ENCODE peak calls at places on chromosome 2, in four cellular contexts. U is endothelial cell of umbilical vein, A is HCT116, C is neural progenitor cell. O is an unnamed sample.

GRCh38 chr2:113240150-113240914 is 38.4 kb downstream of the PAX8 start:
- DNase-seq in U (peak; percentile 89), C (no peak), A (peak; percentile 55), O (no peak)

GRCh38 chr2:70887550-70888229 is 48.0 kb upstream of the ATP6V1B1 start:
- DNase-seq in C (peak; percentile 93), U (no peak), A (no peak), O (no peak)

GRCh38 chr2:128278979-128279378 is 39.7 kb downstream of the HS6ST1 start:
- DNase-seq in A (no peak), C (no peak), U (no peak), O (no peak)

GRCh38 chr2:11342561-11343343 is 1.7 kb downstream of the ROCK2 start:
- DNase-seq in C (peak; percentile 44), U (peak; percentile 64), A (peak; percentile 34), O (no peak)

GRCh38 chr2:239594772-239595608 is 194.2 kb upstream of the HDAC4 start:
- DNase-seq in C (no peak), A (no peak), U (no peak), O (no peak)

GRCh38 chr2:173571021-173571821 is 216.5 kb downstream of the CDCA7 start:
- DNase-seq in U (peak; percentile 43), A (peak; percentile 24), C (peak; percentile 68), O (no peak)

GRCh38 chr2:219560037-219560892 is 11.1 kb downstream of the OBSL1 start:
- DNase-seq in A (no peak), U (no peak), C (no peak), O (no peak)

GRCh38 chr2:219035942-219036341 is 5.4 kb downstream of the CFAP65 start:
- DNase-seq in C (no peak), A (no peak), U (no peak), O (no peak)

GRCh38 chr2:233700028-233700635 is 7.4 kb downstream of the UGT1A6 start:
- DNase-seq in C (peak; percentile 85), U (peak; percentile 94), A (no peak), O (no peak)

GRCh38 chr2:213036836-213037235 is 114.6 kb downstream of the IKZF2 start:
- DNase-seq in C (no peak), U (no peak), A (no peak), O (no peak)

GRCh38 chr2:11103984-11104793 is 51.1 kb upstream of the SLC66A3 start:
- DNase-seq in C (no peak), U (no peak), A (no peak), O (no peak)

GRCh38 chr2:86695053-86695691 is 24.9 kb upstream of the RMND5A start:
- DNase-seq in A (peak; percentile 85), C (no peak), U (no peak), O (no peak)

GRCh38 chr2:17327649-17328048 is 190.6 kb downstream of the RAD51AP2 start:
- DNase-seq in C (no peak), U (no peak), A (no peak), O (no peak)

GRCh38 chr2:100394111-100394641 is 23.3 kb downstream of the CHST10 start:
- DNase-seq in C (no peak), U (no peak), A (no peak), O (no peak)

GRCh38 chr2:168350380-168350779 is 103.0 kb upstream of the STK39 start:
- DNase-seq in A (no peak), C (no peak), U (peak; percentile 33), O (no peak)

GRCh38 chr2:172334988-172335387 is 92.4 kb upstream of the ITGA6 start:
- DNase-seq in C (no peak), A (no peak), U (no peak), O (no peak)

GRCh38 chr2:240245706-240246105 is 105.2 kb upstream of the OTOS start:
- DNase-seq in C (no peak), A (no peak), U (no peak), O (no peak)

GRCh38 chr2:237326250-237327171 is 87.5 kb downstream of the COL6A3 start:
- DNase-seq in U (peak; percentile 24), C (no peak), A (no peak), O (no peak)

GRCh38 chr2:102736174-102736606 is 25.6 kb upstream of the TMEM182 start:
- DNase-seq in U (no peak), A (no peak), C (peak; percentile 34), O (no peak)

GRCh38 chr2:28580078-28580477 is 84.2 kb downstream of the PLB1 start:
- DNase-seq in U (no peak), A (no peak), C (no peak), O (no peak)

GRCh38 chr2:119486196-119486827 is 38.0 kb downstream of the SCTR start:
- DNase-seq in C (no peak), A (no peak), U (no peak), O (no peak)

GRCh38 chr2:241036964-241037421 is 38.6 kb downstream of the SNED1 start:
- DNase-seq in U (no peak), C (no peak), A (no peak), O (no peak)

GRCh38 chr2:207254526-207255464 is 89.0 kb upstream of the KLF7 start:
- DNase-seq in A (no peak), C (no peak), U (peak; percentile 56), O (no peak)

GRCh38 chr2:169999041-169999440 is 171.8 kb downstream of the UBR3 start:
- DNase-seq in A (no peak), U (no peak), C (no peak), O (no peak)

GRCh38 chr2:9988320-9988719 is 36.8 kb downstream of the GRHL1 start:
- DNase-seq in U (no peak), C (no peak), A (no peak), O (no peak)

GRCh38 chr2:172496096-172496709 is 59.7 kb upstream of the PDK1 start:
- DNase-seq in C (no peak), A (no peak), U (peak; percentile 31), O (no peak)

GRCh38 chr2:172065086-172065485 is 20.2 kb upstream of the DLX1 start:
- DNase-seq in A (no peak), C (no peak), U (no peak), O (no peak)

GRCh38 chr2:101231253-101231652 is 21.4 kb upstream of the CNOT11 start:
- DNase-seq in U (no peak), C (no peak), A (no peak), O (no peak)

GRCh38 chr2:164992818-164993217 is 37.5 kb upstream of the SLC38A11 start:
- DNase-seq in U (peak; percentile 71), C (peak; percentile 81), A (peak; percentile 58), O (peak; percentile 59)
- TF ChIP-seq CTCF in U (peak; percentile 22), C (peak; percentile 64), A (peak; percentile 56), O (peak; percentile 71)

GRCh38 chr2:26765475-26766200 is 1.6 kb downstream of the SLC35F6 start:
- DNase-seq in C (no peak), A (no peak), U (no peak), O (no peak)
- H3K79me2 ChIP-seq in C (peaks cover 10% of the 10 kb centered on the region), A (peaks cover 58% of the 10 kb centered on the region), U (peaks cover 55% of the 10 kb centered on the region), O (peaks cover 62% of the 10 kb centered on the region)

DNA sequence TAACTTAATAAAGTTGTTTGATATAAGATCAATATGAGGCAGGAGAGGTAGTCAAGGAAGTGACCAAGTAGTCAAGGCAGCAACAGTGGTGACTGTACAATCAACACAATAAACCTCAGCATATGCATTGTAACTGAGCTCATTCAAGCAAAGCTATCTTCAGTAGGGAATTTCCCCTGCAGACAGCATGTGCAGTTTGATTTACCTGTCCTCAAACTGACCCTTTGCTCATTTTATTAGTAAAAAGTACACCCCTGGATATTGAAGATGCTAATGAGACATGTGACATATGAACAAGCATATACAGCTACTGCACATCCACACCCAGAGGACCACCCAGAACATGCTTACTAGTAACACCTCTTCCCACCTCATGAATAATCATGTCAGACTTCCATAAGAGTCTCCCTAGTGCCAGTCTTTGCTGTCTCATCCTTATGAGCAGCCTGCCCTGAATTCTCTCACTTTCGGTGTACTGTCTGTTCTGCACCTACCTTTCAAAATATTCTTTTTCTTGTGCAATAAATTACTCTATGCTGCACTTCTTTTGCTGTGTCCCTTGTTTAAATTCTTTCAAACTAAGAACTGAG is 15.3 kb downstream of the C2orf81 start:
- DNase-seq in U (no peak), A (no peak), C (no peak), O (no peak)
- H3K9ac ChIP-seq in U (no peak overlapping the region), A (no peak overlapping the region), C (no peak overlapping the region), O (no peak overlapping the region)

GRCh38 chr2:44560961-44561360 is 199.2 kb downstream of the CAMKMT start:
- DNase-seq in U (peak; percentile 25), A (no peak), C (no peak), O (no peak)

GRCh38 chr2:44562737-44563136 is 201.0 kb downstream of the CAMKMT start:
- DNase-seq in U (no peak), A (no peak), C (no peak), O (no peak)

GRCh38 chr2:44564752-44565151 is 203.0 kb downstream of the CAMKMT start:
- DNase-seq in C (no peak), U (no peak), A (no peak), O (no peak)

GRCh38 chr2:44559108-44559507 is 197.4 kb downstream of the CAMKMT start:
- DNase-seq in A (no peak), U (no peak), C (no peak), O (peak; percentile 5)

GRCh38 chr2:44560352-44560751 is 198.6 kb downstream of the CAMKMT start:
- DNase-seq in A (no peak), U (peak; percentile 19), C (no peak), O (peak; percentile 13)
- TF ChIP-seq CTCF in A (peak; percentile 43), U (peak; percentile 26), C (peak; percentile 34), O (peak; percentile 37)

DNA sequence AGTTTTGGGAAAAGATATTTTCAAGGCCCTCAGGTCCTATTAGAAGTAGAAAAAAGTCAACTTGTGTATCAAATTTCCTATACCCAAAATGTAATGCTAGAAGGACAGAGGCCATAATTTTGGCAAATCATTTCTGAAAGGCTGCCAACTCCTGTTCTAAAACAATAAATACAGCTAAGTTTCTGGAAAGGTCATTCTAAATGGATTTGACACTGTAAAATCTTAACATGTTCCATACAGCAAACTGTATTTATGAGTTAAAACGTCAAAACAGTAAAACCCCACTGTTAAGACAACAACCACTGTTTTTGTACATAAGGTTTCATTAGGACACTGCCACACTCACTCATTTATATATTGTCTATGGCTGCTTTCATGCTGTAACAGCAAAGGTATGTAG is 9.7 kb downstream of the FAM98A start:
- DNase-seq in U (peak; percentile 64), C (no peak), A (no peak), O (no peak)
- H3K79me2 ChIP-seq in U (peaks cover 21% of the 10 kb centered on the region), C (no peaks in the 10 kb centered on the region), A (peaks cover 19% of the 10 kb centered on the region), O (no peaks in the 10 kb centered on the region)

GRCh38 chr2:65231892-65232477 is 4.4 kb downstream of the ACTR2 start:
- DNase-seq in U (no peak), C (no peak), A (no peak), O (no peak)

GRCh38 chr2:65227471-65228248 is at the start of gene ACTR2:
- DNase-seq in C (peak; percentile 97), U (peak; percentile 97), A (peak; percentile 90), O (peak; percentile 97)

GRCh38 chr2:65228249-65228750 is 669 bp downstream of the ACTR2 start:
- DNase-seq in C (no peak), A (no peak), U (peak; percentile 58), O (peak; percentile 54)

GRCh38 chr2:65231121-65231520 is 3.5 kb downstream of the ACTR2 start:
- DNase-seq in C (no peak), A (no peak), U (peak; percentile 3), O (no peak)

DNA sequence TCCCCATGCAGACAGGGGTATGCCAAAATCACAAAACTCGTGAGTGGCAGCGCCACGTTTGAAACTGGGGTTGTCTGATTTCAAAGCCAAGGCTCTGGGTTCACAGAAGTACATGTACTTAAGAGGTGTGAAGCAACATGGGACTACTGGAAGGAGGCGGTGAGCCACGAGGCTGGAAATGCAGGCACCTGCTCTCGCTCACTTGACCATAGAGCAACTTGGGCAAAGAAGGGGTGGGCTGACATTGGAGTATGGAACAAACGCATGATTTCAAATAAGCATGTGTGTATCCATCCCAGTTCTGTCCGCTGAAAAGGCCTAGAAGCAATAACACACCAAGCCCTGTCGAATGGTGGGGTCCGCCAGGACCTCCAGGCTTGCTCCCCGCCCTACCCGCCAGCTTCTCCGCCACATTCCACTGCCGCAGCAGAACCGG is 578 bp upstream of the ACTR2 start:
- DNase-seq in C (no peak), A (no peak), U (no peak), O (no peak)
- H3K9ac ChIP-seq in C (peak overlapping the region; percentile 75), A (peak overlapping the region; percentile 92), U (peak overlapping the region; percentile 77), O (peak overlapping the region; percentile 94)